ENCODE peak calls at places on chromosome 9, in six cellular contexts. One of them, this sample, is unnamed.

GRCh38 chr9:135515541-135515951 is 5.7 kb upstream of the LCN1 start:
- DNase-seq in prostate gland: no peak
- DNase-seq in A549: no peak
- DNase-seq in spleen: peak; percentile 42
- DNase-seq in GM20000: no peak
- DNase-seq in cardiac fibroblast: no peak
- DNase-seq in this sample: no peak

GRCh38 chr9:128360826-128361225 is 10.3 kb upstream of the URM1 start:
- DNase-seq in GM20000: no peak
- DNase-seq in prostate gland: no peak
- DNase-seq in A549: no peak
- DNase-seq in spleen: no peak
- DNase-seq in cardiac fibroblast: no peak
- DNase-seq in this sample: no peak

GRCh38 chr9:125631391-125632085 is 75.5 kb downstream of the MAPKAP1 start:
- DNase-seq in A549: peak; percentile 43
- DNase-seq in cardiac fibroblast: peak; percentile 80
- DNase-seq in spleen: no peak
- DNase-seq in prostate gland: peak; percentile 12
- DNase-seq in GM20000: peak; percentile 72
- DNase-seq in this sample: peak; percentile 57

GRCh38 chr9:20292002-20292401 is 330.3 kb downstream of the MLLT3 start:
- DNase-seq in A549: peak; percentile 46
- DNase-seq in spleen: no peak
- DNase-seq in prostate gland: no peak
- DNase-seq in GM20000: no peak
- DNase-seq in cardiac fibroblast: peak; percentile 11
- DNase-seq in this sample: no peak

GRCh38 chr9:98368366-98369065 is 113.1 kb upstream of the TBC1D2 start:
- DNase-seq in prostate gland: no peak
- DNase-seq in spleen: no peak
- DNase-seq in GM20000: no peak
- DNase-seq in cardiac fibroblast: peak; percentile 42
- DNase-seq in A549: no peak
- DNase-seq in this sample: peak; percentile 3

GRCh38 chr9:131018621-131019020 is 9.6 kb downstream of the LAMC3 start:
- DNase-seq in GM20000: no peak
- DNase-seq in cardiac fibroblast: no peak
- DNase-seq in prostate gland: no peak
- DNase-seq in spleen: no peak
- DNase-seq in A549: no peak
- DNase-seq in this sample: no peak

GRCh38 chr9:35862328-35862727 is 7.9 kb downstream of the OR13J1 start:
- DNase-seq in spleen: no peak
- DNase-seq in prostate gland: no peak
- DNase-seq in A549: no peak
- DNase-seq in cardiac fibroblast: no peak
- DNase-seq in GM20000: no peak
- DNase-seq in this sample: no peak

GRCh38 chr9:9016597-9016996 is 1217.0 kb upstream of the DMAC1 start:
- DNase-seq in prostate gland: no peak
- DNase-seq in A549: no peak
- DNase-seq in spleen: no peak
- DNase-seq in cardiac fibroblast: no peak
- DNase-seq in GM20000: no peak
- DNase-seq in this sample: no peak

GRCh38 chr9:89175739-89176360 is 2.8 kb downstream of the SHC3 start:
- DNase-seq in cardiac fibroblast: no peak
- DNase-seq in GM20000: no peak
- DNase-seq in A549: no peak
- DNase-seq in prostate gland: no peak
- DNase-seq in spleen: no peak
- DNase-seq in this sample: no peak

GRCh38 chr9:124209279-124209678 is 48.5 kb upstream of the NEK6 start:
- DNase-seq in A549: no peak
- DNase-seq in spleen: no peak
- DNase-seq in GM20000: no peak
- DNase-seq in cardiac fibroblast: no peak
- DNase-seq in prostate gland: no peak
- DNase-seq in this sample: no peak

GRCh38 chr9:94945191-94946144 is 219.0 kb downstream of the AOPEP start:
- DNase-seq in spleen: no peak
- DNase-seq in GM20000: no peak
- DNase-seq in prostate gland: no peak
- DNase-seq in cardiac fibroblast: peak; percentile 68
- DNase-seq in A549: peak; percentile 61
- DNase-seq in this sample: no peak

GRCh38 chr9:120570296-120570695 is 9.7 kb downstream of the CDK5RAP2 start:
- DNase-seq in spleen: no peak
- DNase-seq in prostate gland: no peak
- DNase-seq in GM20000: no peak
- DNase-seq in A549: no peak
- DNase-seq in cardiac fibroblast: no peak
- DNase-seq in this sample: no peak

GRCh38 chr9:105842023-105842644 is 147.8 kb downstream of the TMEM38B start:
- DNase-seq in prostate gland: no peak
- DNase-seq in GM20000: peak; percentile 47
- DNase-seq in cardiac fibroblast: peak; percentile 60
- DNase-seq in spleen: no peak
- DNase-seq in A549: peak; percentile 34
- DNase-seq in this sample: peak; percentile 50

GRCh38 chr9:20611751-20612287 is 10.5 kb downstream of the MLLT3 start:
- DNase-seq in GM20000: no peak
- DNase-seq in spleen: no peak
- DNase-seq in prostate gland: no peak
- DNase-seq in A549: peak; percentile 58
- DNase-seq in cardiac fibroblast: peak; percentile 74
- DNase-seq in this sample: no peak

GRCh38 chr9:32918628-32919027 is 82.8 kb downstream of the APTX start:
- DNase-seq in spleen: no peak
- DNase-seq in GM20000: no peak
- DNase-seq in prostate gland: no peak
- DNase-seq in cardiac fibroblast: no peak
- DNase-seq in A549: no peak
- DNase-seq in this sample: no peak

GRCh38 chr9:133120343-133121199 is 469 bp downstream of the RALGDS start:
- DNase-seq in A549: no peak
- DNase-seq in prostate gland: no peak
- DNase-seq in cardiac fibroblast: no peak
- DNase-seq in spleen: peak; percentile 93
- DNase-seq in GM20000: no peak
- DNase-seq in this sample: no peak

GRCh38 chr9:116585896-116586295 is 101.2 kb upstream of the TRIM32 start:
- DNase-seq in A549: no peak
- DNase-seq in cardiac fibroblast: no peak
- DNase-seq in spleen: no peak
- DNase-seq in prostate gland: no peak
- DNase-seq in GM20000: no peak
- DNase-seq in this sample: no peak

GRCh38 chr9:68653141-68653595 is 51.9 kb upstream of the PIP5K1B start:
- DNase-seq in GM20000: peak; percentile 61
- DNase-seq in spleen: no peak
- DNase-seq in prostate gland: no peak
- DNase-seq in A549: no peak
- DNase-seq in cardiac fibroblast: no peak
- DNase-seq in this sample: peak; percentile 57

GRCh38 chr9:120894404-120895226 is 17.6 kb upstream of the PHF19 start:
- DNase-seq in GM20000: no peak
- DNase-seq in cardiac fibroblast: peak; percentile 66
- DNase-seq in A549: no peak
- DNase-seq in spleen: no peak
- DNase-seq in prostate gland: no peak
- DNase-seq in this sample: no peak

GRCh38 chr9:69811329-69811989 is 9.2 kb upstream of the CFAP95 start:
- DNase-seq in cardiac fibroblast: no peak
- DNase-seq in GM20000: no peak
- DNase-seq in prostate gland: no peak
- DNase-seq in A549: no peak
- DNase-seq in spleen: no peak
- DNase-seq in this sample: no peak

GRCh38 chr9:14365667-14366066 is 51.7 kb upstream of the NFIB start:
- DNase-seq in cardiac fibroblast: no peak
- DNase-seq in spleen: no peak
- DNase-seq in A549: no peak
- DNase-seq in prostate gland: no peak
- DNase-seq in GM20000: no peak
- DNase-seq in this sample: no peak

GRCh38 chr9:95202076-95202681 is 115.3 kb downstream of the FANCC start:
- DNase-seq in A549: no peak
- DNase-seq in prostate gland: no peak
- DNase-seq in spleen: no peak
- DNase-seq in GM20000: no peak
- DNase-seq in cardiac fibroblast: no peak
- DNase-seq in this sample: no peak

GRCh38 chr9:116662633-116663032 is 24.5 kb upstream of the TRIM32 start:
- DNase-seq in spleen: no peak
- DNase-seq in GM20000: no peak
- DNase-seq in cardiac fibroblast: peak; percentile 23
- DNase-seq in prostate gland: no peak
- DNase-seq in A549: no peak
- DNase-seq in this sample: no peak

GRCh38 chr9:85743290-85744128 is 1.8 kb upstream of the AGTPBP1 start:
- DNase-seq in GM20000: no peak
- DNase-seq in A549: peak; percentile 27
- DNase-seq in spleen: peak; percentile 79
- DNase-seq in prostate gland: no peak
- DNase-seq in cardiac fibroblast: peak; percentile 73
- DNase-seq in this sample: no peak

DNA sequence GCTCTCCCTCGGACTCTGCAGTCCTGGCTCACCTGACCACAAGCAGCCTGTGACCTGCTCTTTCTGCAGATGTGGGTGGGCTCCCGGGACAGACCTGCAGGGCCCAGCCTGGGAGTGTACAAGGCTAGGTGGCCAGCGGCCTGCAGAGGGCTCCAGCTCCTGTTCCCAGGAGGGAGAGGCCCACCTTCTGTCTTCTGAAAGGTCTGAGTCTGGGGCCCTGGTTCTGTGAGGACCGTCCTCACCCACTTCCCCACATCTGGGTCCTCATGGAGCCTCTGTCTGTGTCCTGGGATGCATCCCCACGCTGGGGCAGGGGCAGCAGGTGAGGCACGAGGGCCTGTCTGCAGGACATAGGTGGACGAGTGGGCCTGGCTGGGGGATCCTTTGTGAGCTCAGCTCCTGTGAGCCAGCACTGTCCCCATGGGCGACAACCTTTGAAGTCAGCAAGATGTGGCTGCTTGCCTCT is 43.7 kb downstream of the PHF2 start:
- DNase-seq in A549: no peak
- DNase-seq in GM20000: no peak
- DNase-seq in spleen: no peak
- DNase-seq in cardiac fibroblast: no peak
- DNase-seq in prostate gland: no peak
- DNase-seq in this sample: no peak
- TF ChIP-seq CTCF in A549: no peak
- TF ChIP-seq CTCF in GM20000: no peak
- TF ChIP-seq CTCF in spleen: no peak
- TF ChIP-seq CTCF in cardiac fibroblast: no peak
- TF ChIP-seq CTCF in prostate gland: no peak
- TF ChIP-seq CTCF in this sample: no peak

GRCh38 chr9:107154291-107154690 is 128.8 kb upstream of the RAD23B start:
- DNase-seq in cardiac fibroblast: no peak
- DNase-seq in spleen: no peak
- DNase-seq in prostate gland: no peak
- DNase-seq in A549: no peak
- DNase-seq in GM20000: no peak
- DNase-seq in this sample: no peak
- TF ChIP-seq CTCF in cardiac fibroblast: no peak
- TF ChIP-seq CTCF in spleen: no peak
- TF ChIP-seq CTCF in prostate gland: no peak
- TF ChIP-seq CTCF in A549: no peak
- TF ChIP-seq CTCF in GM20000: no peak
- TF ChIP-seq CTCF in this sample: no peak

GRCh38 chr9:17219261-17219660 is 84.4 kb downstream of the CNTLN start:
- DNase-seq in prostate gland: no peak
- DNase-seq in cardiac fibroblast: peak; percentile 28
- DNase-seq in GM20000: no peak
- DNase-seq in A549: peak; percentile 2
- DNase-seq in spleen: no peak
- DNase-seq in this sample: no peak
- TF ChIP-seq CTCF in prostate gland: peak; percentile 18
- TF ChIP-seq CTCF in cardiac fibroblast: peak; percentile 46
- TF ChIP-seq CTCF in GM20000: no peak
- TF ChIP-seq CTCF in A549: peak; percentile 33
- TF ChIP-seq CTCF in spleen: no peak
- TF ChIP-seq CTCF in this sample: no peak

GRCh38 chr9:134217431-134218210 is 53.3 kb upstream of the RNU6ATAC start:
- DNase-seq in spleen: peak; percentile 61
- DNase-seq in cardiac fibroblast: no peak
- DNase-seq in prostate gland: no peak
- DNase-seq in A549: no peak
- DNase-seq in GM20000: no peak
- DNase-seq in this sample: no peak
- TF ChIP-seq CTCF in spleen: no peak
- TF ChIP-seq CTCF in cardiac fibroblast: no peak
- TF ChIP-seq CTCF in prostate gland: no peak
- TF ChIP-seq CTCF in A549: peak; percentile 24
- TF ChIP-seq CTCF in GM20000: no peak
- TF ChIP-seq CTCF in this sample: peak; percentile 2

DNA sequence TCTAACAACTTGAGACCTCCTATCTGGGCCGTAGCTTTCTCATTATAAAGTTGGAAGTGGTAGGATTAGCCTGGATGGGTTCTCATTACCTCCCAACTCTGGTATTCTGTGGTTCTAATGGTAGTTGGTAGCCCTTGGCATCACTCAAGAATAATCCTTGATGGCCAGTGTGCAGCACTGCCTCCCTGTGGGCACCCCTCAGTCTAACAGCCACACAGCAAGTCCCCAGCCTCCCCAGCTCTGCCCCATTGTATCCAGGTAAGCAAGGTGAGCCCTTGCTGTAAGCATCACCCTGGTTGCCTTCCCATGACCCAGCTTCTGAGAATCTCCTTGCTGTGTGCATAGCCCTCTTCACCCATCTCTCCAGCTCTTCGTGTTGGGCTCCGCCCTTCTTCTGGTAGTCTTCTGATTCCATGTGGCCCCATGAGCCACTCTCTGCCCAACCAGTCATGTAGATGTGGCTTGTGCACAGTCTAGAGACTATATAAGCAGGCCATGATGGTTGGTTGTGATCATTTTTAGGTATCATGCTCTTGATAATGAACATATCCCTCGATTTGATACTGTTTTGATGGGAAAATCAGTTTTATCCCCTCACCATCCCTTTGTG is 57.6 kb upstream of the GRHPR start:
- DNase-seq in spleen: no peak
- DNase-seq in prostate gland: no peak
- DNase-seq in GM20000: no peak
- DNase-seq in cardiac fibroblast: no peak
- DNase-seq in A549: no peak
- DNase-seq in this sample: no peak
- TF ChIP-seq CTCF in spleen: peak; percentile 37
- TF ChIP-seq CTCF in prostate gland: no peak
- TF ChIP-seq CTCF in GM20000: peak; percentile 42
- TF ChIP-seq CTCF in cardiac fibroblast: peak; percentile 24
- TF ChIP-seq CTCF in A549: no peak
- TF ChIP-seq CTCF in this sample: peak; percentile 31

GRCh38 chr9:15927131-15927530 is 374.3 kb downstream of the CCDC171 start:
- DNase-seq in spleen: no peak
- DNase-seq in GM20000: no peak
- DNase-seq in prostate gland: no peak
- DNase-seq in cardiac fibroblast: peak; percentile 61
- DNase-seq in A549: no peak
- DNase-seq in this sample: no peak
- TF ChIP-seq CTCF in spleen: no peak
- TF ChIP-seq CTCF in GM20000: no peak
- TF ChIP-seq CTCF in prostate gland: no peak
- TF ChIP-seq CTCF in cardiac fibroblast: no peak
- TF ChIP-seq CTCF in A549: no peak
- TF ChIP-seq CTCF in this sample: no peak